ENCODE peak calls at places on chromosome 10, in nine cellular contexts. N, I, Z, T, W, A, C, J and E are unnamed samples.

GRCh38 chr10:84715911-84716310 is 387.5 kb downstream of the CCSER2 start:
- DNase-seq in N (no peak), I (peak), Z (no peak), T (no peak), W (no peak), A (no peak), C (no peak), J (no peak), E (no peak)

GRCh38 chr10:92750788-92751533 is 61.2 kb downstream of the HHEX start:
- DNase-seq in N (no peak), I (no peak), Z (no peak), T (no peak), W (no peak), A (no peak), C (no peak), J (no peak), E (no peak)

GRCh38 chr10:7043051-7043653 is 367.7 kb downstream of the SFMBT2 start:
- DNase-seq in N (no peak), I (no peak), Z (no peak), T (no peak), W (no peak), A (no peak), C (no peak), J (no peak), E (no peak)

GRCh38 chr10:72044417-72045041 is 43.8 kb downstream of the SPOCK2 start:
- DNase-seq in N (no peak), I (no peak), Z (no peak), T (no peak), W (peak), A (peak), C (peak), J (no peak), E (no peak)

GRCh38 chr10:22335204-22335956 is 9.9 kb upstream of the SPAG6 start:
- DNase-seq in N (peak), I (peak), Z (no peak), T (no peak), W (no peak), A (peak), C (peak), J (peak), E (no peak)

GRCh38 chr10:62907470-62908212 is 91.5 kb upstream of the EGR2 start:
- DNase-seq in N (no peak), I (no peak), Z (no peak), T (no peak), W (no peak), A (no peak), C (no peak), J (no peak), E (no peak)

GRCh38 chr10:50550291-50550839 is 73.4 kb downstream of the SGMS1 start:
- DNase-seq in N (no peak), I (peak), Z (no peak), T (no peak), W (no peak), A (peak), C (no peak), J (no peak), E (no peak)

GRCh38 chr10:101840102-101840684 is 3.4 kb downstream of the KCNIP2 start:
- DNase-seq in N (no peak), I (peak), Z (no peak), T (no peak), W (no peak), A (no peak), C (no peak), J (no peak), E (no peak)

GRCh38 chr10:79932307-79932706 is 16.6 kb downstream of the SFTPD start:
- DNase-seq in N (no peak), I (no peak), Z (no peak), T (no peak), W (no peak), A (no peak), C (no peak), J (no peak), E (no peak)

GRCh38 chr10:99557044-99557443 is 24.3 kb downstream of the NKX2-3 start:
- DNase-seq in N (no peak), I (no peak), Z (no peak), T (no peak), W (no peak), A (no peak), C (no peak), J (no peak), E (no peak)

DNA sequence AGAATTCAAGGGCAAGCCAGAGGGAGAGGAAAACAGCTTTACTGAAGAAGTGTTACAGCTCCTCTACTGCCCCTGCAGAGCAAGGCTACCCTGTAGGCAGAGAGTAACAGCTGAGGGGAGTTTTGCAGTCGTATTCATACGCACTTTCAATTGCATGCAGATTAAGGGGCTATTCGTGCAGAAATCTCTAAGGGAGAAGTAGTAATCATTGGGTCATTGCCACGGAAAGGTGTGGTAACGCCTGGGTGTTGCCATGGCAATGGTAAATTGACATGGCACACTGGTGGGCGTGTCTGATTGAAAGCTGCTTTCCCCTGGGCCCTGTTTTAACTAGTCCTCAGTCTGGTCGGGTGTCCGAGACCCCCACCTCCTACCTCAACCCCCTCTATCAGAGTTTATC is 227.2 kb downstream of the NSUN6 start:
- DNase-seq in N (no peak), I (peak), Z (no peak), T (no peak), W (no peak), A (no peak), C (no peak), J (no peak), E (no peak)
- H3K27ac ChIP-seq in N (no peak), I (no peak), Z (no peak), T (no peak), W (no peak), A (no peak), C (no peak), J (no peak), E (no peak)

DNA sequence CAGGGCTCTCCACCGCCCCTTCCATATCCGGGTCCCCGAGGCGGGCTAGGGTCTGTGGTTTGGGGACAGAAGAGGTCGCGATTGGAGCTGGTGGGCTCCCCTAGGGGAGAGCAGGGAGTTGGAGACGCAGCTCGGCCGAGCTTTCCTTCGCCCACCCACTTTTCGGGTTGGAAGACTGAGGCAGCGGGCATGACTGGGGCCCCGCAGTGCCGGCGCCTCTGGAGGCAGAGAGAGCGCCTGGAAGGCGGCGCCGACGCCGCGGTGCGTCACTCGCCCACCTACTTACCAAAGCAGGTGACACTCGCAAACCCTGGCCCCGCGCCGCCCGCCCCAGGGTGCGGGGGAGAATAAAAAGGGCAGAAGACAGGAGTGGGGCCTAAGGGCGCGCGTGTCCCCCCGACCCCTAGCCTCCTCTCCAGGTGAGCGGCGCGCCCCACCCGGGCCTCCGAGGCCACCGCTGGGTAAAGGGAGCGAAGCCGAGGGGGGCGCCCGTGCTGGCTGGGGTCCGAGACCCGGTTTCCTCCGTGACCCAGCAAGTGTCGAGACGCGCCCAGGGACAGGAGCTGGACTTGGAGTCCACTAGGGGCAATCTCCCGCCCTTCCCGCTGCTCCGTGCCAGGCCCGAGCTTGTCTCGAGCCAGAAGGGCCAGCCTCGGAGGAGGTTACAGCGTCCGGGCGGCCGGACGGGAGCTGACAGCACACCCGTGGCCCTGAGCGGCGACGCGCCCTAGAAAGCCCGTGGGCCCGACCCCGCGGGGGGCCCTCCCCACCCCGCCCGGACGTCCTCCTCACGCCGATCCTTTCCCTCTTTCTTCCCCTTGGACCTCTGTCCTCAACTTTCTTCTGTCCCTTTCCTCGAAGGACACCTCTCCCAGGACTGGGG is 34.4 kb upstream of the GRID1 start:
- DNase-seq in N (peak), I (no peak), Z (no peak), T (no peak), W (no peak), A (peak), C (peak), J (peak), E (peak)
- H3K27ac ChIP-seq in N (peak), I (no peak), Z (peak), T (peak), W (no peak), A (peak), C (peak), J (peak), E (peak)

GRCh38 chr10:13395540-13395939 is 47.4 kb upstream of the SEPHS1 start:
- DNase-seq in N (no peak), I (no peak), Z (no peak), T (no peak), W (no peak), A (no peak), C (no peak), J (no peak), E (no peak)

GRCh38 chr10:13386021-13386420 is 37.9 kb upstream of the SEPHS1 start:
- DNase-seq in N (no peak), I (no peak), Z (no peak), T (no peak), W (no peak), A (no peak), C (no peak), J (no peak), E (no peak)

GRCh38 chr10:13392701-13393100 is 44.6 kb upstream of the SEPHS1 start:
- DNase-seq in N (no peak), I (no peak), Z (no peak), T (no peak), W (no peak), A (no peak), C (no peak), J (no peak), E (no peak)

GRCh38 chr10:13388478-13388877 is 40.4 kb upstream of the SEPHS1 start:
- DNase-seq in N (no peak), I (no peak), Z (no peak), T (no peak), W (no peak), A (no peak), C (no peak), J (no peak), E (no peak)

GRCh38 chr10:13390604-13391522 is 42.8 kb upstream of the SEPHS1 start:
- DNase-seq in N (no peak), I (no peak), Z (no peak), T (no peak), W (no peak), A (no peak), C (no peak), J (peak), E (no peak)
- H3K27ac ChIP-seq in N (no peak), I (no peak), Z (no peak), T (no peak), W (peak), A (no peak), C (no peak), J (no peak), E (no peak)

GRCh38 chr10:77845455-77845850 is 81.1 kb downstream of the DLG5 start:
- DNase-seq in N (no peak), I (no peak), Z (no peak), T (no peak), W (no peak), A (no peak), C (no peak), J (no peak), E (no peak)
- H3K27ac ChIP-seq in N (no peak), I (no peak), Z (peak), T (peak), W (peak), A (no peak), C (no peak), J (no peak), E (no peak)